ENCODE peak calls at places on chromosome 18, in six cellular contexts. J is ovary; G is OCI-LY7; Y is HFF-Myc; F is CD8-positive, alpha-beta T cell; K is BJ. I is an unnamed sample.

GRCh38 chr18:48942554-48943261 is 8.1 kb downstream of the SMAD7 start:
- DNase-seq in J (no peak), G (no peak), Y (peak), F (no peak), K (peak), I (no peak)

GRCh38 chr18:46019956-46020355 is 52.1 kb downstream of the PSTPIP2 start:
- DNase-seq in J (no peak), G (no peak), Y (no peak), F (no peak), K (no peak), I (no peak)

GRCh38 chr18:62715829-62716678 is 713 bp downstream of the PHLPP1 start:
- DNase-seq in J (peak), G (peak), Y (no peak), F (peak), K (no peak), I (peak)

GRCh38 chr18:59926131-59926530 is 26.3 kb downstream of the PMAIP1 start:
- DNase-seq in J (no peak), G (no peak), Y (no peak), F (no peak), K (no peak), I (no peak)

GRCh38 chr18:74256190-74256589 is 35.6 kb downstream of the CYB5A start:
- DNase-seq in J (no peak), G (no peak), Y (no peak), F (no peak), K (no peak), I (peak)

GRCh38 chr18:66138642-66139041 is 387.8 kb downstream of the CDH7 start:
- DNase-seq in J (no peak), G (no peak), Y (no peak), F (no peak), K (no peak), I (peak)

GRCh38 chr18:54247488-54248175 is 21.7 kb upstream of the POLI start:
- DNase-seq in J (no peak), G (peak), Y (no peak), F (no peak), K (no peak), I (no peak)

GRCh38 chr18:59402432-59403090 is 43.5 kb upstream of the LMAN1 start:
- DNase-seq in J (peak), G (peak), Y (peak), F (peak), K (peak), I (peak)

GRCh38 chr18:45482286-45482685 is 133.0 kb upstream of the SLC14A2 start:
- DNase-seq in J (no peak), G (no peak), Y (no peak), F (no peak), K (no peak), I (no peak)

GRCh38 chr18:72720116-72720515 is 147.7 kb downstream of the NETO1 start:
- DNase-seq in J (no peak), G (no peak), Y (no peak), F (no peak), K (no peak), I (no peak)

GRCh38 chr18:54257015-54257414 is 12.3 kb upstream of the POLI start:
- DNase-seq in J (no peak), G (no peak), Y (no peak), F (no peak), K (no peak), I (no peak)

GRCh38 chr18:4004176-4004829 is 450.8 kb downstream of the DLGAP1 start:
- DNase-seq in J (no peak), G (no peak), Y (no peak), F (no peak), K (no peak), I (no peak)

GRCh38 chr18:50186385-50186784 is 8.6 kb downstream of the MYO5B start:
- DNase-seq in J (no peak), G (no peak), Y (no peak), F (no peak), K (no peak), I (no peak)

GRCh38 chr18:56615738-56616520 is 22.5 kb downstream of the TXNL1 start:
- DNase-seq in J (no peak), G (no peak), Y (no peak), F (no peak), K (no peak), I (no peak)

GRCh38 chr18:21678897-21679296 is 25.7 kb downstream of the ABHD3 start:
- DNase-seq in J (no peak), G (no peak), Y (no peak), F (no peak), K (no peak), I (no peak)

GRCh38 chr18:45666520-45666919 is 51.2 kb downstream of the SLC14A2 start:
- DNase-seq in J (no peak), G (no peak), Y (no peak), F (no peak), K (no peak), I (no peak)

GRCh38 chr18:1371724-1372123 is 467.1 kb downstream of the ADCYAP1 start:
- DNase-seq in J (no peak), G (no peak), Y (no peak), F (no peak), K (no peak), I (no peak)

GRCh38 chr18:50428531-50429206 is 53.8 kb downstream of the SKA1 start:
- DNase-seq in J (no peak), G (no peak), Y (no peak), F (no peak), K (no peak), I (no peak)

GRCh38 chr18:63888473-63889190 is 1.1 kb downstream of the SERPINB2 start:
- DNase-seq in J (no peak), G (no peak), Y (no peak), F (no peak), K (no peak), I (no peak)

DNA sequence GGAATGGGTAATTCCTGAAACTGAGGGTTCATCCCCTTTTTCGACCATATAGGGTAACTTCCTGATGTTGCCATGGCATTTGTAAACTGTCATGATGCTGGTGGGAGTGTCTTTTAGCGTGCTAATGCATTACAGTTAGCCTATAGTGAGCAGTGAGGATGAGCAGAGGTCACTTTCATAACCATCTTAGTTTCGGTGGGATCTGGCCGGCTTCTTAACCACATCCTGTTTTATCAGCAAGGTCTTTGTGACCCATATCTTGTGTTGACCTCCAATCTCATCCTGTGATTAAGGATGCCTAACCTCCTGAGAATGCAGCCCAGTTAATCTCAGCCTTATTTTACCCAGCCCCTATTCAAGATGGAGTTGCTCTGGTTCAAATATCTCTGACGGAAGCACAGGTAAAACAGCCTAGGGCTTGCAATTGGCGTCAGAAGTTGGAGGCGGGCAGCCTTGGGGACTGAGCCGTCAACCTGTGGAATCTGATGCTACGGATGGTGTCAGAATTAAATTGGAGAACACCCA is 19.5 kb downstream of the RALBP1 start:
- DNase-seq in J (no peak), G (no peak), Y (no peak), F (no peak), K (no peak), I (no peak)
- H3K4me3 ChIP-seq in J (no peak), G (no peak), Y (no peak), F (no peak), K (no peak), I (no peak)

DNA sequence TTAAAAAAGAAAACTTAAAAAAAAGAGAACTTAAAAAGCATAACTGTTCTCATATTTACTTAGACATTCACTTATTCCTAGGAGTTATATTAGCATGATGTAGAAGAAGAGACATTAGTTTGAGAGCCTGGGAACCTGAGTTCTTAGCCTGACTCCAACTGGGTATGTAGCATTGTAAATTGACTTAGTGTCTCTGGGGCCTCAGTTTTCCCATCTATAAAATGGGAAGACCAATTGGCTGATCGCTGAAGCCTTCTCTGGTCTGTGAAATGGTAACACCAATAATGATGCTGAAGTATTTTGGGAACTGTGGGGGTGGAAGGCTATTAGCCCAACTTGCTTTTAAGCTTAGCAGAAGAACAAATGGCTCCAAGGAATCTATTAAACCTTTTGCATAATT is 55.9 kb downstream of the CABLES1 start:
- DNase-seq in J (no peak), G (no peak), Y (no peak), F (no peak), K (no peak), I (no peak)
- H3K4me3 ChIP-seq in J (no peak), G (no peak), Y (no peak), F (no peak), K (no peak), I (no peak)

GRCh38 chr18:77208969-77209368 is 40.7 kb upstream of the GALR1 start:
- DNase-seq in J (no peak), G (peak), Y (no peak), F (peak), K (no peak), I (peak)

GRCh38 chr18:77209587-77209986 is 40.1 kb upstream of the GALR1 start:
- DNase-seq in J (no peak), G (no peak), Y (no peak), F (no peak), K (no peak), I (no peak)

GRCh38 chr18:77205769-77206168 is 43.9 kb upstream of the GALR1 start:
- DNase-seq in J (no peak), G (no peak), Y (no peak), F (no peak), K (no peak), I (no peak)

GRCh38 chr18:77207540-77207939 is 42.1 kb upstream of the GALR1 start:
- DNase-seq in J (peak), G (peak), Y (peak), F (peak), K (no peak), I (peak)

GRCh38 chr18:77206676-77207370 is 42.8 kb upstream of the GALR1 start:
- DNase-seq in J (peak), G (no peak), Y (no peak), F (no peak), K (no peak), I (peak)
- H3K4me3 ChIP-seq in J (no peak), G (no peak), Y (no peak), F (no peak), K (no peak), I (no peak)

DNA sequence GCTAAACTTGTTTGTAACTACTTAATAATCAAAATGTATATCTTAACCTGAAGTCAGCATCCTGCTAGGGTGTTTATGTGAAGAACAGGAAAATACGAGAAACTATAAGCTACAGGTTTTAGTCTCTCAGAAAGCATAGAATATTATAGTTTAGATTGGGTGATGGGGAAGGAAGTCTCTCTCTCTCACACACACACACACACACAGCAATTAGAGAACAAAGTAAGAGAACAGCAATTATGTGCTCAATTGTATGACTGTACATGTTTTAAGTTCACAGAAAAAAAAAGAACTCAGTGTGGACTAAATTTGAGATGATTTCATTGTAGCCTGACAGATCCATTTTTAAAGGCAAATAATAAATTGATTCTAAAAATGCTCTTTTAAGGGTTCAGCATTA is 94.3 kb upstream of the ZNF516 start:
- DNase-seq in J (no peak), G (no peak), Y (no peak), F (no peak), K (no peak), I (no peak)
- H3K4me3 ChIP-seq in J (no peak), G (no peak), Y (no peak), F (no peak), K (no peak), I (no peak)

DNA sequence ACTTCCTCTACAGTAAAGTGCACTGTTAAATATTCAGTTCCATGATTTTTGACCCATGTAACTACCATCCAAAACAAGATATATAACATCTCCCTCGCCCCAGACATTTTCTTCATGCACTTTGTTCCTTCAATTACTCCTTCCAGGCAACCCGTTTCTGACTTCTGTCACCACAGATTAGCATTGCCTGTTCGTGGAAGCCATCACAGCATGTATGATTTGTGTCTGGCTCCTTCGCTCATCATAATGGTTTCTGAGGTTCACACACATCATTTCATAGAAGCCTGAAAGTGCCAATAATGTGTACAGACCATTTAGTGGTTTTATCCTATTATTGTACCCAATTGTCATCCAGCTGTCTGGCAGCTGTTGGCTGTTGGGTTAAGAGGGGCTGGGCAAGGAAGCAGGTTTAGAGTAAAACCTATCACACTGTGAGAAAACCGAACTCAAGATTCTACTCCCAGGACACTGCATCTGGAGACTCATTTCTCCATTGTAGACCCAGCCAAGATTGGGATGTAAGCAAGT is 16.1 kb downstream of the ARHGAP28 start:
- DNase-seq in J (no peak), G (no peak), Y (no peak), F (no peak), K (no peak), I (no peak)
- H3K4me3 ChIP-seq in J (no peak), G (no peak), Y (no peak), F (no peak), K (no peak), I (no peak)

GRCh38 chr18:13165636-13166423 is 52.7 kb upstream of the LDLRAD4 start:
- DNase-seq in J (no peak), G (no peak), Y (no peak), F (no peak), K (no peak), I (no peak)
- H3K4me3 ChIP-seq in J (no peak), G (no peak), Y (no peak), F (no peak), K (no peak), I (no peak)

DNA sequence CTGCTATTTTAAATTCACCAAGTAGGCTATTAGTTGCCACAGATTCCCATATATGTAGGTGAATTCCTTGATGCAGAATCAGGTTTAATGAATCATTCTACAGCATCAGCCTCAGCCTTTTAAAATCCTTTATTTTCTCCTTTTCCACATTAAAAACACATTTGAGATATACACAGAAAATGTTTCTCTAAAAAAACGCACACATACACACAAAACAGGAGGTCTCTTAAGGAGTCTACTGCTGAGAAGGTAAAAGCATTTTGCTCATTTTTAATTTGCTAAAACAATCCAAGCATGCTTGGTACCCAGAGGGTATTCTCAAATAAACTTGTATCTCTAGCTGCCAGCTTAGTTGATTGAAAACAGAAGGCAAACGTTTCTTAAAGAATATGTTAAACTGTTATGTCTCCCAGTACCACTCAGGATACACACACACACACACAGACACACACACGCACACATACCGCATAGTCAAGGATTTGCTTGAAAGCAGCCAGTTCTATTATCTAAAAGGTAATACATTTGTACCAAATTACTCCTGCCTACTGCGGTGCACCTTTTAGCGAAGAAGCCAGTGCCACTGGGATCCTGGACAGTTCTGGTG is 106.8 kb upstream of the KCTD1 start:
- DNase-seq in J (no peak), G (no peak), Y (no peak), F (no peak), K (no peak), I (no peak)
- H3K4me3 ChIP-seq in J (peak), G (no peak), Y (no peak), F (no peak), K (no peak), I (peak)

GRCh38 chr18:12049983-12050811 is 43.4 kb upstream of the ANKRD62 start:
- DNase-seq in J (no peak), G (peak), Y (no peak), F (no peak), K (no peak), I (no peak)
- H3K4me3 ChIP-seq in J (no peak), G (peak), Y (no peak), F (no peak), K (no peak), I (no peak)

DNA sequence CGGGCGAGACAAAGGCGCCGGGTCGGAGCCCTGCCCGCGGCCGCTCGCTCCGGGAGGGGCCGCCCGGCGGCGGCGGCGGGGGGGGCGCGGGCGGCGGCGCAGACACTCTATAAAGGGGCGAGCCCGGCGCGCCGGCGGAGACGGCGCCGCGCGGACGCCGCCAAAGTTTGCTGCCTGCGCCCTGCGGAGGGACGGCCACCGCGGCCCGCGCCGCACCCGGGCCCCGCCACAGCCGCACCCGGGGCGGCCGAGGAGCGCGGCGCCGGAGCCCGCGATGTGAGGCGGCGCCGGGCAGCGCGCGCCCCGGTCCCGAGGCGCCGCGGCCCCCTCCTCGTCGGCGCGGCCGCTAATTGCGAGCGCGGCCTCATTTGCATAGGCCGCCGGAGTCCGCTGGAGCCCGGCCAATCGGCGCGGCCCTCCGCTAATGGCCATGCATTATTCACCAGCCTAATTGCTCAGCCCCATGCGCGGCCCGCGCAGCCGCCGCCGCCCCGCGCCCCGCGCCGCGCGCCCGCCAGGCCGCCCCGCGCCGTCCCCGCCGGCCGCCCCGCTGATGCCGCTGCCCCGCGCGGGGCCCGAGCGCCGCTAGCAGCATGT is at the start of gene SALL3:
- DNase-seq in J (no peak), G (no peak), Y (no peak), F (no peak), K (no peak), I (no peak)
- H3K4me3 ChIP-seq in J (no peak), G (no peak), Y (no peak), F (no peak), K (no peak), I (peak)

I was measured in heart left ventricle.